ENCODE peak calls at places on chromosomes 5 and 9, in eight cellular contexts. One of them, this sample, is unnamed.

GRCh38 chr9:112887377-112887776 is 3.3 kb downstream of the SLC46A2 start:
- DNase-seq in myocyte: no peak
- DNase-seq in head of caudate nucleus: no peak
- DNase-seq in PC-3: no peak
- DNase-seq in endothelial cell of umbilical vein: no peak
- DNase-seq in OCI-LY7: peak
- DNase-seq in tibial artery: no peak
- DNase-seq in A549: no peak
- DNase-seq in this sample: no peak

GRCh38 chr9:98132806-98133631 is 14.0 kb upstream of the TRIM14 start:
- DNase-seq in myocyte: peak
- DNase-seq in head of caudate nucleus: no peak
- DNase-seq in PC-3: no peak
- DNase-seq in endothelial cell of umbilical vein: no peak
- DNase-seq in OCI-LY7: peak
- DNase-seq in tibial artery: no peak
- DNase-seq in A549: no peak
- DNase-seq in this sample: peak

GRCh38 chr9:133937120-133937519 is 55.0 kb downstream of the VAV2 start:
- DNase-seq in myocyte: no peak
- DNase-seq in head of caudate nucleus: no peak
- DNase-seq in PC-3: no peak
- DNase-seq in endothelial cell of umbilical vein: no peak
- DNase-seq in OCI-LY7: no peak
- DNase-seq in tibial artery: no peak
- DNase-seq in A549: no peak
- DNase-seq in this sample: no peak

GRCh38 chr9:126516936-126517750 is 96.6 kb upstream of the LMX1B start:
- DNase-seq in myocyte: peak
- DNase-seq in head of caudate nucleus: no peak
- DNase-seq in PC-3: peak
- DNase-seq in endothelial cell of umbilical vein: peak
- DNase-seq in OCI-LY7: peak
- DNase-seq in tibial artery: peak
- DNase-seq in A549: peak
- DNase-seq in this sample: peak

GRCh38 chr9:85599540-85600140 is 142.1 kb downstream of the AGTPBP1 start:
- DNase-seq in myocyte: no peak
- DNase-seq in head of caudate nucleus: no peak
- DNase-seq in PC-3: no peak
- DNase-seq in endothelial cell of umbilical vein: no peak
- DNase-seq in OCI-LY7: no peak
- DNase-seq in tibial artery: no peak
- DNase-seq in A549: no peak
- DNase-seq in this sample: no peak

GRCh38 chr5:62695274-62695673 is 116.7 kb downstream of the LRRC70 start:
- DNase-seq in myocyte: no peak
- DNase-seq in head of caudate nucleus: no peak
- DNase-seq in PC-3: no peak
- DNase-seq in endothelial cell of umbilical vein: no peak
- DNase-seq in OCI-LY7: no peak
- DNase-seq in tibial artery: no peak
- DNase-seq in A549: no peak
- DNase-seq in this sample: no peak

GRCh38 chr5:58804331-58804730 is 221.5 kb downstream of the RAB3C start:
- DNase-seq in myocyte: no peak
- DNase-seq in head of caudate nucleus: no peak
- DNase-seq in PC-3: no peak
- DNase-seq in endothelial cell of umbilical vein: no peak
- DNase-seq in OCI-LY7: no peak
- DNase-seq in tibial artery: no peak
- DNase-seq in A549: no peak
- DNase-seq in this sample: no peak

GRCh38 chr5:123778641-123779040 is 266.7 kb downstream of the CSNK1G3 start:
- DNase-seq in myocyte: no peak
- DNase-seq in head of caudate nucleus: no peak
- DNase-seq in PC-3: no peak
- DNase-seq in endothelial cell of umbilical vein: no peak
- DNase-seq in OCI-LY7: no peak
- DNase-seq in tibial artery: no peak
- DNase-seq in A549: no peak
- DNase-seq in this sample: no peak

GRCh38 chr5:141359790-141360426 is at the start of gene PCDHGB2:
- DNase-seq in myocyte: peak
- DNase-seq in head of caudate nucleus: no peak
- DNase-seq in PC-3: peak
- DNase-seq in endothelial cell of umbilical vein: peak
- DNase-seq in OCI-LY7: peak
- DNase-seq in tibial artery: no peak
- DNase-seq in A549: no peak
- DNase-seq in this sample: peak

GRCh38 chr9:91680998-91681397 is 257.4 kb upstream of the NFIL3 start:
- DNase-seq in myocyte: no peak
- DNase-seq in head of caudate nucleus: no peak
- DNase-seq in PC-3: no peak
- DNase-seq in endothelial cell of umbilical vein: no peak
- DNase-seq in OCI-LY7: no peak
- DNase-seq in tibial artery: no peak
- DNase-seq in A549: no peak
- DNase-seq in this sample: no peak

GRCh38 chr5:219492-219891 is 1.4 kb downstream of the SDHA start:
- DNase-seq in myocyte: peak
- DNase-seq in head of caudate nucleus: no peak
- DNase-seq in PC-3: peak
- DNase-seq in endothelial cell of umbilical vein: peak
- DNase-seq in OCI-LY7: peak
- DNase-seq in tibial artery: no peak
- DNase-seq in A549: no peak
- DNase-seq in this sample: peak

GRCh38 chr5:100479079-100479688 is 56.0 kb upstream of the FAM174A start:
- DNase-seq in myocyte: peak
- DNase-seq in head of caudate nucleus: no peak
- DNase-seq in PC-3: peak
- DNase-seq in endothelial cell of umbilical vein: peak
- DNase-seq in OCI-LY7: peak
- DNase-seq in tibial artery: no peak
- DNase-seq in A549: no peak
- DNase-seq in this sample: peak

GRCh38 chr5:10524376-10525123 is 39.3 kb upstream of the ANKRD33B start:
- DNase-seq in myocyte: peak
- DNase-seq in head of caudate nucleus: peak
- DNase-seq in PC-3: no peak
- DNase-seq in endothelial cell of umbilical vein: no peak
- DNase-seq in OCI-LY7: no peak
- DNase-seq in tibial artery: no peak
- DNase-seq in A549: no peak
- DNase-seq in this sample: peak

This sample was measured in LHCN-M2.